ENCODE peak calls at places on chromosomes 3 and 15, in four cellular contexts. M is GM12878, Y is neural progenitor cell, N is HepG2. Q is an unnamed sample.

GRCh38 chr3:160400048-160400630 is 689 bp downstream of the SMC4 start:
- DNase-seq in N (peak), Y (peak), M (no peak), Q (no peak)

GRCh38 chr15:51736646-51737537 is 563 bp downstream of the LYSMD2 start:
- DNase-seq in N (no peak), Y (peak), M (no peak), Q (no peak)

GRCh38 chr3:44832032-44832431 is 29.7 kb upstream of the TMEM42 start:
- DNase-seq in Y (no peak), N (no peak), M (no peak), Q (no peak)

GRCh38 chr3:16334909-16335308 is 69.9 kb downstream of the OXNAD1 start:
- DNase-seq in M (no peak), N (no peak), Y (no peak), Q (no peak)

GRCh38 chr3:127763816-127764215 is 58.5 kb downstream of the MGLL start:
- DNase-seq in Y (no peak), N (no peak), M (no peak), Q (no peak)

GRCh38 chr3:15861163-15861562 is 63.4 kb upstream of the ANKRD28 start:
- DNase-seq in Y (no peak), N (no peak), M (no peak), Q (no peak)

GRCh38 chr15:81419304-81419943 is 45.4 kb upstream of the TMC3 start:
- DNase-seq in M (no peak), N (no peak), Y (peak), Q (no peak)

GRCh38 chr3:134618986-134619615 is 31.7 kb downstream of the KY start:
- DNase-seq in N (no peak), M (no peak), Y (no peak), Q (no peak)

GRCh38 chr3:175464362-175464761 is 605.2 kb downstream of the NAALADL2 start:
- DNase-seq in N (no peak), Y (no peak), M (no peak), Q (no peak)

GRCh38 chr3:177827517-177828249 is 630.4 kb upstream of the TBL1XR1 start:
- DNase-seq in N (peak), Y (no peak), M (no peak), Q (no peak)

GRCh38 chr15:68637755-68638405 is 59.1 kb downstream of the CORO2B start:
- DNase-seq in Y (no peak), M (no peak), N (no peak), Q (no peak)

GRCh38 chr3:35042210-35042960 is 596.9 kb upstream of the ARPP21 start:
- DNase-seq in Y (no peak), M (no peak), N (no peak), Q (no peak)

GRCh38 chr3:18018491-18019177 is 276.2 kb upstream of the TBC1D5 start:
- DNase-seq in M (no peak), N (no peak), Y (no peak), Q (no peak)

GRCh38 chr3:123365450-123366143 is 83.3 kb downstream of the ADCY5 start:
- DNase-seq in Y (peak), M (no peak), N (peak), Q (no peak)

GRCh38 chr15:73947651-73948050 is 21.4 kb downstream of the LOXL1 start:
- DNase-seq in M (no peak), Y (no peak), N (no peak), Q (no peak)

GRCh38 chr3:134087046-134087974 is 57.6 kb upstream of the SLCO2A1 start:
- DNase-seq in M (no peak), Y (no peak), N (no peak), Q (no peak)

GRCh38 chr15:70829366-70830166 is 24.4 kb downstream of the LARP6 start:
- DNase-seq in M (no peak), N (no peak), Y (no peak), Q (no peak)

GRCh38 chr15:82021992-82022391 is 23.8 kb downstream of the MEX3B start:
- DNase-seq in N (no peak), Y (no peak), M (no peak), Q (no peak)

GRCh38 chr3:159187232-159187631 is 385.4 kb downstream of the MFSD1 start:
- DNase-seq in Y (no peak), N (no peak), M (no peak), Q (no peak)

GRCh38 chr15:89912145-89912673 is 543 bp downstream of the ARPIN start:
- DNase-seq in M (no peak), Y (peak), N (no peak), Q (no peak)

GRCh38 chr15:38518084-38518483 is 46.5 kb downstream of the RASGRP1 start:
- DNase-seq in M (no peak), Y (no peak), N (no peak), Q (no peak)

GRCh38 chr3:13548696-13549512 is at the start of gene FBLN2:
- DNase-seq in Y (peak), N (no peak), M (no peak), Q (no peak)

GRCh38 chr3:124593442-124593829 is 136.8 kb upstream of the UMPS start:
- DNase-seq in Y (no peak), N (no peak), M (no peak), Q (no peak)

GRCh38 chr3:15703346-15703745 is 94.4 kb downstream of the ANKRD28 start:
- DNase-seq in N (no peak), Y (no peak), M (no peak), Q (no peak)

GRCh38 chr3:192851821-192852352 is 65.8 kb downstream of the MB21D2 start:
- DNase-seq in Y (no peak), N (peak), M (no peak), Q (no peak)

GRCh38 chr3:945738-946137 is 147.1 kb upstream of the CNTN6 start:
- DNase-seq in Y (no peak), M (no peak), N (no peak), Q (no peak)

GRCh38 chr3:69445498-69445897 is 59.6 kb upstream of the FRMD4B start:
- DNase-seq in M (no peak), Y (no peak), N (no peak), Q (no peak)

GRCh38 chr3:150146891-150147761 is 176.4 kb upstream of the PFN2 start:
- DNase-seq in M (no peak), Y (no peak), N (no peak), Q (no peak)

GRCh38 chr3:183327343-183327742 is 74.3 kb downstream of the B3GNT5 start:
- DNase-seq in Y (no peak), M (no peak), N (no peak), Q (no peak)

GRCh38 chr3:14494279-14494972 is 45.7 kb downstream of the GRIP2 start:
- DNase-seq in Y (no peak), M (no peak), N (no peak), Q (no peak)

GRCh38 chr3:10888523-10889081 is 72.6 kb downstream of the SLC6A11 start:
- DNase-seq in Y (no peak), M (no peak), N (no peak), Q (no peak)

GRCh38 chr3:133591271-133591742 is 17.8 kb downstream of the CDV3 start:
- DNase-seq in Y (no peak), N (no peak), M (no peak), Q (no peak)

GRCh38 chr3:25155696-25156471 is 272.2 kb upstream of the RARB start:
- DNase-seq in M (no peak), N (no peak), Y (peak), Q (no peak)

GRCh38 chr3:131702156-131702555 is 199.4 kb upstream of the MRPL3 start:
- DNase-seq in Y (no peak), N (no peak), M (no peak), Q (no peak)

GRCh38 chr3:34947849-34948248 is 691.5 kb upstream of the ARPP21 start:
- DNase-seq in Y (peak), M (no peak), N (no peak), Q (no peak)

GRCh38 chr3:193016437-193016887 is 98.8 kb upstream of the MB21D2 start:
- DNase-seq in N (no peak), Y (peak), M (no peak), Q (no peak)

DNA sequence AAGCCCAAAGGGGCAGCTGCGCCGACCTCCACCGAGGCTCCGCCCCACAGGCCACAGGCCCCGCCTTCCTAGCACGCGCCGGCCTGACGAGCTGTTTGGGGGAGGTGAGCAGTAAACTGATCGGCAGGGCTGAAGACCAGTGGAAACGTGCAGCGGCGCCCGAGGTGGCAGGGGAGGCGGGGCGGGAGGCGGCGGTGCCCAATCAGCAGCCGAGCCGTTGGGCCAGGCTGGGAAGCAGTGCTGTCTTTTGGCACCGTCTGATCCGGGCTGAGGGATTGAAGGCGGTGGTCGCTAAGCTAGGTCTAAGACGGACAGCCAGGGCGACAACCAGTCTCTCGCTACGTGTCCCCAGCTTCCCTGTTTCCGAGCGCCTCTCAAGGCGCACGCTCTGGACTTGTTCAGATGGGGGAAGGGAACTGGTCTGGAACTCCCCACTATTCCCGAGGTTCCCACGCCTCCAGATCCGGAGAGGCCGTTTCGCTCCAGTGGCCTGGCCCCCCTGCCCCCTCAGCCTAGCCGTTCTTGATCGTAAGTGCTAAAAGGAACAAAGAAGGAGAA is at the start of gene FMN1:
- DNase-seq in M (peak), N (no peak), Y (peak), Q (no peak)
- H3K4me3 ChIP-seq in M (peak), N (no peak), Y (peak), Q (no peak)

GRCh38 chr3:189833996-189834395 is 202.8 kb downstream of the TP63 start:
- DNase-seq in Y (no peak), N (no peak), M (no peak), Q (no peak)
- H3K9ac ChIP-seq in Y (no peak), N (no peak), M (no peak), Q (no peak)

DNA sequence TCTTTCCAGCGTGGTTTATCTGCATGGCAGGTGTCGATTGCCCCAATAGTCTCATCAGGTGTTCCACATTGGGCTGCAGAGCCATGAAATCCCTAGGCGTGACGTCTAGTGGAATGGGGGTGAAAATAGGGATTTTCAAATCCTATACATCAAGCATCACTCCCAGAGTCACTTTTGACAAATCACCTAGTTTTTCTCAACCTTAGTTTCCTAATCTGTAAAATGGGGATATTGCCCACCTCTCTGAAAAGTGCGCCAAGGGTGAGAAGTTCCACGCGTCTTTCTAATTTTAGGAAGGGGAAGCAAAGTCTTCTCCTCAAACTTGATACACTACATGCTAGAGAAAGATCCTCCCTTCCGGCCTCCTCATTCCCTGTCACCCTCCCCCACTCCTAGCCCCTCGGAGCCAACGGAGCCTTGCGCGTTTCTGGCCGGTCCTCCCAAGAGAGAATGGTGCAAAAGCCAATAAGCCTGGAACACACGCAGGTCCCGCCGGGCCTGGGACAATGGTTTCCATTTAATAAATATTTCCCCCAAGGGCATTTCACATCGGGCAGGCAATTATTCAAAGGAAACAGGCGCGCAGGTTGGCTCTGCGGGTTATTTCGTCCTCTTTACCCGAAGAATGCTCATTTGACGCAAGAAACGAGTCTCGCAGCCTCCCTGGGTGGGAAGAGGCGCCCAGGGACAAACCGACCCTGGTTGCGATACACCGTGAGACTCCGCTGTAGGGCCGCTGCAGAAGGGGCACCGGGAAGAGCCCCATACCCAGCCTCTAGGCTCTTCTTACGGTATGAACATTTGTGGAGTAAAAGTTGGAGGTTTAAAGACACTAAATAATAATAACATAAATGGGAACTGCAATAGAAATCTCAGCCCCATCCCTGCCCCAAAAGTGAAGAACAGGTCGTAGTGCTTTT is 1.2 kb upstream of the SOX14 start:
- DNase-seq in N (no peak), M (no peak), Y (no peak), Q (no peak)
- TF ChIP-seq EZH2 in N (no peak), M (no peak), Y (peak), Q (peak)

GRCh38 chr3:111735271-111735758 is 123.8 kb upstream of the PHLDB2 start:
- DNase-seq in M (no peak), N (peak), Y (no peak), Q (no peak)

GRCh38 chr3:111734652-111735051 is 124.4 kb upstream of the PHLDB2 start:
- DNase-seq in Y (no peak), N (no peak), M (no peak), Q (no peak)

GRCh38 chr3:111737712-111738097 is 121.4 kb upstream of the PHLDB2 start:
- DNase-seq in N (peak), M (no peak), Y (no peak), Q (no peak)

GRCh38 chr3:111737056-111737711 is 121.9 kb upstream of the PHLDB2 start:
- DNase-seq in Y (no peak), N (no peak), M (no peak), Q (no peak)

DNA sequence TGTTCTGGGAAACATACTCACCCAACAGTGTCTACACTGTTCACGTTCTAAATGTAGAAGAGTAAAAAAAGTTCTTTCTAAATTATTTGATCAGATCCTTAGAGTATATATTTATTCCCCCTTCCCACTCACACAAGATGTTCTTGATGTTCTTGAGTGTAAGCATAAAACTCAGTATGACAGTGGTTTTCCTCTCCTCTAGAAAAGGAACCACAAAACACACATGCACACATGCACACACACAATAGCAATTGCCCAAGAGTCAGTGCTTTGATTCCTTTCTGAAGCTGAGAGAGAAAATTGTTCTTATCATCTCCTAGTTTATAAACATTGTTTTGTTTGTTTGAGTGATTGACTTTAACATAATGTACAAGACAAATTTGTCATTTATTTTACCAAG is 123.2 kb upstream of the PHLDB2 start:
- DNase-seq in N (no peak), Y (no peak), M (no peak), Q (no peak)
- H3K4me3 ChIP-seq in N (no peak), Y (no peak), M (no peak), Q (no peak)

Q was measured in SK-N-MC.